ENCODE peak calls at places on chromosome 15, in nine cellular contexts. One of them, this sample, is unnamed.

GRCh38 chr15:42136513-42136912 is 19.9 kb downstream of the PLA2G4F start:
- DNase-seq in HCT116: no peak
- DNase-seq in stomach: peak
- DNase-seq in transverse colon: no peak
- DNase-seq in HepG2: no peak
- DNase-seq in GM23338: no peak
- DNase-seq in sigmoid colon: peak
- DNase-seq in SK-N-SH: no peak
- DNase-seq in spleen: no peak
- DNase-seq in this sample: no peak

GRCh38 chr15:81054236-81054635 is 53.5 kb downstream of the TLNRD1 start:
- DNase-seq in transverse colon: no peak
- DNase-seq in SK-N-SH: no peak
- DNase-seq in HCT116: no peak
- DNase-seq in GM23338: no peak
- DNase-seq in sigmoid colon: no peak
- DNase-seq in stomach: no peak
- DNase-seq in HepG2: no peak
- DNase-seq in spleen: no peak
- DNase-seq in this sample: no peak

GRCh38 chr15:92014461-92015030 is 161.0 kb downstream of the SLCO3A1 start:
- DNase-seq in spleen: no peak
- DNase-seq in HCT116: no peak
- DNase-seq in transverse colon: no peak
- DNase-seq in stomach: no peak
- DNase-seq in GM23338: no peak
- DNase-seq in HepG2: no peak
- DNase-seq in SK-N-SH: no peak
- DNase-seq in sigmoid colon: no peak
- DNase-seq in this sample: no peak

GRCh38 chr15:90592144-90592887 is 62.6 kb downstream of the CRTC3 start:
- DNase-seq in GM23338: no peak
- DNase-seq in sigmoid colon: no peak
- DNase-seq in transverse colon: no peak
- DNase-seq in SK-N-SH: no peak
- DNase-seq in HepG2: peak
- DNase-seq in spleen: no peak
- DNase-seq in stomach: no peak
- DNase-seq in HCT116: no peak
- DNase-seq in this sample: no peak

GRCh38 chr15:81297147-81297572 is 26.8 kb downstream of the STARD5 start:
- DNase-seq in sigmoid colon: no peak
- DNase-seq in HepG2: no peak
- DNase-seq in GM23338: no peak
- DNase-seq in SK-N-SH: no peak
- DNase-seq in HCT116: peak
- DNase-seq in stomach: no peak
- DNase-seq in spleen: peak
- DNase-seq in transverse colon: peak
- DNase-seq in this sample: no peak

GRCh38 chr15:100692259-100692658 is 89.9 kb downstream of the ASB7 start:
- DNase-seq in GM23338: no peak
- DNase-seq in stomach: no peak
- DNase-seq in spleen: no peak
- DNase-seq in HepG2: no peak
- DNase-seq in HCT116: no peak
- DNase-seq in transverse colon: no peak
- DNase-seq in sigmoid colon: no peak
- DNase-seq in SK-N-SH: no peak
- DNase-seq in this sample: no peak

GRCh38 chr15:96332854-96333193 is 2.3 kb downstream of the NR2F2 start:
- DNase-seq in GM23338: no peak
- DNase-seq in SK-N-SH: no peak
- DNase-seq in HCT116: no peak
- DNase-seq in transverse colon: no peak
- DNase-seq in spleen: no peak
- DNase-seq in sigmoid colon: no peak
- DNase-seq in stomach: no peak
- DNase-seq in HepG2: no peak
- DNase-seq in this sample: no peak

GRCh38 chr15:41512512-41513281 is 930 bp downstream of the LTK start:
- DNase-seq in GM23338: peak
- DNase-seq in HepG2: no peak
- DNase-seq in SK-N-SH: peak
- DNase-seq in sigmoid colon: no peak
- DNase-seq in HCT116: no peak
- DNase-seq in spleen: peak
- DNase-seq in transverse colon: peak
- DNase-seq in stomach: peak
- DNase-seq in this sample: peak

GRCh38 chr15:49155834-49156627 is 632 bp upstream of the COPS2 start:
- DNase-seq in sigmoid colon: no peak
- DNase-seq in stomach: no peak
- DNase-seq in SK-N-SH: peak
- DNase-seq in transverse colon: peak
- DNase-seq in HCT116: no peak
- DNase-seq in GM23338: peak
- DNase-seq in HepG2: peak
- DNase-seq in spleen: no peak
- DNase-seq in this sample: no peak

GRCh38 chr15:70713547-70714414 is 49.6 kb downstream of the UACA start:
- DNase-seq in spleen: no peak
- DNase-seq in stomach: no peak
- DNase-seq in sigmoid colon: no peak
- DNase-seq in HepG2: no peak
- DNase-seq in transverse colon: no peak
- DNase-seq in SK-N-SH: no peak
- DNase-seq in GM23338: no peak
- DNase-seq in HCT116: no peak
- DNase-seq in this sample: no peak

GRCh38 chr15:48555244-48555804 is 90.2 kb downstream of the FBN1 start:
- DNase-seq in GM23338: no peak
- DNase-seq in spleen: no peak
- DNase-seq in stomach: no peak
- DNase-seq in transverse colon: no peak
- DNase-seq in HepG2: no peak
- DNase-seq in SK-N-SH: no peak
- DNase-seq in sigmoid colon: no peak
- DNase-seq in HCT116: no peak
- DNase-seq in this sample: no peak

GRCh38 chr15:40869686-40870085 is 4.3 kb downstream of the RHOV start:
- DNase-seq in HepG2: no peak
- DNase-seq in HCT116: no peak
- DNase-seq in GM23338: no peak
- DNase-seq in sigmoid colon: no peak
- DNase-seq in spleen: no peak
- DNase-seq in stomach: no peak
- DNase-seq in SK-N-SH: no peak
- DNase-seq in transverse colon: no peak
- DNase-seq in this sample: no peak

GRCh38 chr15:62740141-62741004 is 302.2 kb upstream of the TPM1 start:
- DNase-seq in HCT116: no peak
- DNase-seq in SK-N-SH: peak
- DNase-seq in stomach: no peak
- DNase-seq in GM23338: no peak
- DNase-seq in HepG2: no peak
- DNase-seq in sigmoid colon: no peak
- DNase-seq in spleen: no peak
- DNase-seq in transverse colon: no peak
- DNase-seq in this sample: no peak

GRCh38 chr15:74403590-74403919 is 30.2 kb downstream of the SEMA7A start:
- DNase-seq in HepG2: no peak
- DNase-seq in spleen: no peak
- DNase-seq in sigmoid colon: no peak
- DNase-seq in SK-N-SH: no peak
- DNase-seq in GM23338: no peak
- DNase-seq in stomach: no peak
- DNase-seq in transverse colon: peak
- DNase-seq in HCT116: no peak
- DNase-seq in this sample: no peak

GRCh38 chr15:74406517-74406916 is 27.2 kb downstream of the SEMA7A start:
- DNase-seq in SK-N-SH: no peak
- DNase-seq in GM23338: no peak
- DNase-seq in spleen: no peak
- DNase-seq in sigmoid colon: no peak
- DNase-seq in HCT116: no peak
- DNase-seq in transverse colon: no peak
- DNase-seq in stomach: no peak
- DNase-seq in HepG2: no peak
- DNase-seq in this sample: no peak

GRCh38 chr15:74403981-74404563 is 29.7 kb downstream of the SEMA7A start:
- DNase-seq in HCT116: no peak
- DNase-seq in sigmoid colon: no peak
- DNase-seq in stomach: no peak
- DNase-seq in HepG2: no peak
- DNase-seq in spleen: no peak
- DNase-seq in SK-N-SH: no peak
- DNase-seq in GM23338: no peak
- DNase-seq in transverse colon: no peak
- DNase-seq in this sample: peak

GRCh38 chr15:74406992-74407705 is 26.6 kb downstream of the SEMA7A start:
- DNase-seq in HepG2: peak
- DNase-seq in stomach: no peak
- DNase-seq in spleen: no peak
- DNase-seq in SK-N-SH: no peak
- DNase-seq in transverse colon: no peak
- DNase-seq in sigmoid colon: no peak
- DNase-seq in GM23338: peak
- DNase-seq in HCT116: no peak
- DNase-seq in this sample: no peak

GRCh38 chr15:74405823-74406222 is 27.9 kb downstream of the SEMA7A start:
- DNase-seq in transverse colon: no peak
- DNase-seq in HepG2: no peak
- DNase-seq in sigmoid colon: no peak
- DNase-seq in spleen: no peak
- DNase-seq in SK-N-SH: no peak
- DNase-seq in HCT116: no peak
- DNase-seq in stomach: no peak
- DNase-seq in GM23338: no peak
- DNase-seq in this sample: no peak
- H3K27ac ChIP-seq in transverse colon: no peak
- H3K27ac ChIP-seq in HepG2: no peak
- H3K27ac ChIP-seq in sigmoid colon: no peak
- H3K27ac ChIP-seq in spleen: peak
- H3K27ac ChIP-seq in SK-N-SH: no peak
- H3K27ac ChIP-seq in HCT116: no peak
- H3K27ac ChIP-seq in stomach: no peak
- H3K27ac ChIP-seq in GM23338: no peak
- H3K27ac ChIP-seq in this sample: no peak

GRCh38 chr15:98715401-98715800 is 67.1 kb downstream of the IGF1R start:
- DNase-seq in GM23338: no peak
- DNase-seq in transverse colon: no peak
- DNase-seq in HepG2: no peak
- DNase-seq in sigmoid colon: no peak
- DNase-seq in HCT116: no peak
- DNase-seq in SK-N-SH: no peak
- DNase-seq in spleen: no peak
- DNase-seq in stomach: no peak
- DNase-seq in this sample: no peak
- H3K4me3 ChIP-seq in GM23338: no peak
- H3K4me3 ChIP-seq in transverse colon: no peak
- H3K4me3 ChIP-seq in HepG2: no peak
- H3K4me3 ChIP-seq in sigmoid colon: no peak
- H3K4me3 ChIP-seq in HCT116: no peak
- H3K4me3 ChIP-seq in SK-N-SH: no peak
- H3K4me3 ChIP-seq in spleen: no peak
- H3K4me3 ChIP-seq in stomach: no peak
- H3K4me3 ChIP-seq in this sample: no peak

DNA sequence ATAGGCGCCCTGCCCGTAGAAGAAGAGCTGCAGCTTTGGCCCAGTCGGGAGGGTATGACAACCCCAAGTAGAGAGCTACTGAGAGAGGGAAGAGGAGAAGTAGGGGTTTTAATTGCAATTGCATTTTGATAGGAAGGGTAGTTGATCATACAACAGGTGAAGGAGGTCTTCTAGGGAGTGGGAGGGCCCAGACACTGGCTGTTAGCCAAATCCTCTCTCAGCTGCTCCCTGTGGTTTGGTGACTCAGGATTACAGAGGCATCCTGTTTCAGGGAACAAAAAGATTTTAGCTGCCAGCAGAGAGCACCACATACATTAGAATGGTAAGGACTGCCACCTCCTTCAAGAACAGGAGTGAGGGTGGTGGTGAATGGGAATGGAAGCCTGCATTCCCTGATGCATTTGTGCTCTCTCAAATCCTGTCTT is 408.9 kb upstream of the THBS1 start:
- DNase-seq in HepG2: peak
- DNase-seq in sigmoid colon: peak
- DNase-seq in SK-N-SH: peak
- DNase-seq in spleen: no peak
- DNase-seq in transverse colon: peak
- DNase-seq in GM23338: peak
- DNase-seq in stomach: peak
- DNase-seq in HCT116: peak
- DNase-seq in this sample: peak
- TF ChIP-seq POLR2AphosphoS5 in HepG2: no peak
- TF ChIP-seq POLR2AphosphoS5 in sigmoid colon: peak
- TF ChIP-seq POLR2AphosphoS5 in SK-N-SH: peak
- TF ChIP-seq POLR2AphosphoS5 in spleen: no peak
- TF ChIP-seq POLR2AphosphoS5 in transverse colon: no peak
- TF ChIP-seq POLR2AphosphoS5 in GM23338: no peak
- TF ChIP-seq POLR2AphosphoS5 in stomach: peak
- TF ChIP-seq POLR2AphosphoS5 in HCT116: no peak
- TF ChIP-seq POLR2AphosphoS5 in this sample: no peak

DNA sequence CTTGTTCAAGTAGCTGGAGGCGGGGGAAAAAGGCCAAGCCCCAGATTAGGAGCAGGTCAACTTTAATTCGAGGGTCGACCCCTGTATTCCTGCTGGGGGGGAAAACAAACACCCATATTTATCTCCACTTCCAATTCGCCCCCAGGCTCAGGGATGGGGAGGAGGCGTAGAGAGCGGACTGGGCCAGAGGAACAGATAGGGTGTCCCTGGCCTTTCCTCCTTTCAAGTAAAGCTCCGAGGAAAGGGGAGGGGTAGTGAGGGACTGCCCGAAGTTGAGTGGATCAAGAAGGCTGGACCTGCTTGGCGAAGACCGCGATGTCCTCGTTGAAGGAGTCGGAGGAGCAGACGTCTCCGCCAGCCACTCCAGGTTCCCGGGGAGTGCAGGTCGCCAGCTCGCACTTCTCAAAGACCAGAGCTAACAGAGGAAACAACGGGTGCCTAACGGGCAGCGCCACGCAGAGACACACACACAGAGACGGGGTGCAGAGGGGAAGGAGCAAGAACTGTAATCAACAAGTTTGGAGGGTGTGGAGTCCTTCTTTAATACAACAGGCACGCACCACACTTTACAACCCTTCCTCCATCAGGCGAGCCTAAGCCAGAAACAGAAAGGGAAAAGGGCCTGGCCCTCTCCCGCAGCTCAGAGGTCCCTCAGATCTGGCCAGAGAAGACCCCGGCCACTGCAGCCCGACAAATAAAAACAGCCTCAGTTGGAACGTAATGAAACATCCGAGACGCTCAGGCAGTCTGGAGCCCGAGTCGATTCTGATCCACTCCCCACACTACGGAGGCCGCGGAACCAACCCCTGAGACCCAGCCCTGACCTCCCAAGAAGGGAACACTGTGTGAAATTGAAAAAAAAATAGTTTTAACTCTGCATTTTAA is 4.1 kb downstream of the MEIS2 start:
- DNase-seq in spleen: peak
- DNase-seq in HepG2: no peak
- DNase-seq in stomach: no peak
- DNase-seq in HCT116: no peak
- DNase-seq in sigmoid colon: peak
- DNase-seq in transverse colon: no peak
- DNase-seq in SK-N-SH: peak
- DNase-seq in GM23338: peak
- DNase-seq in this sample: no peak
- H3K27ac ChIP-seq in spleen: peak
- H3K27ac ChIP-seq in HepG2: no peak
- H3K27ac ChIP-seq in stomach: peak
- H3K27ac ChIP-seq in HCT116: no peak
- H3K27ac ChIP-seq in sigmoid colon: peak
- H3K27ac ChIP-seq in transverse colon: peak
- H3K27ac ChIP-seq in SK-N-SH: peak
- H3K27ac ChIP-seq in GM23338: no peak
- H3K27ac ChIP-seq in this sample: no peak

This sample was measured in HL-60.